ENCODE peak calls at places on chromosomes 1 and 21, in seven cellular contexts. G is heart left ventricle, I is WERI-Rb-1, Q is mammary epithelial cell, W is H54, C is mesothelial cell of epicardium, A is Panc1. K is an unnamed sample.

GRCh38 chr1:1080122-1080753 is 6.1 kb upstream of the RNF223 start:
- DNase-seq in Q (no peak), C (peak), I (peak), W (no peak), G (peak), A (no peak), K (peak)

GRCh38 chr1:30232288-30232899 is 491.0 kb downstream of the MATN1 start:
- DNase-seq in Q (peak), W (peak), C (no peak), A (peak), G (no peak), I (peak), K (no peak)

GRCh38 chr1:214977133-214977532 is 105.4 kb upstream of the KCNK2 start:
- DNase-seq in A (no peak), Q (no peak), W (no peak), I (no peak), C (no peak), G (no peak), K (no peak)

GRCh38 chr21:14531927-14532326 is 14.2 kb downstream of the SAMSN1 start:
- DNase-seq in Q (no peak), W (no peak), C (no peak), G (no peak), I (peak), A (no peak), K (no peak)

GRCh38 chr1:93447481-93448291 is at the start of gene FNBP1L:
- DNase-seq in I (peak), Q (peak), C (peak), G (peak), W (peak), A (no peak), K (no peak)

GRCh38 chr1:239718997-239719628 is 332.7 kb downstream of the CHRM3 start:
- DNase-seq in G (no peak), I (peak), C (no peak), W (no peak), A (no peak), Q (no peak), K (no peak)

GRCh38 chr1:60342569-60342968 is 269.0 kb upstream of the C1orf87 start:
- DNase-seq in G (no peak), Q (no peak), A (no peak), C (no peak), W (no peak), I (no peak), K (no peak)

GRCh38 chr21:44424608-44425306 is 30.6 kb upstream of the LRRC3 start:
- DNase-seq in I (peak), W (no peak), Q (no peak), C (no peak), G (peak), A (no peak), K (no peak)

GRCh38 chr1:43286115-43286514 is 734 bp upstream of the C1orf210 start:
- DNase-seq in A (no peak), Q (no peak), I (no peak), W (no peak), C (no peak), G (no peak), K (no peak)

GRCh38 chr1:116418091-116418830 is 45.2 kb downstream of the ATP1A1 start:
- DNase-seq in C (peak), G (peak), Q (peak), A (peak), I (peak), W (peak), K (peak)

GRCh38 chr1:108893141-108893530 is 16.4 kb downstream of the GPSM2 start:
- DNase-seq in C (no peak), W (no peak), A (no peak), I (no peak), G (no peak), Q (no peak), K (no peak)

GRCh38 chr1:218930472-218930871 is 243.2 kb upstream of the LYPLAL1 start:
- DNase-seq in G (no peak), C (no peak), W (no peak), A (no peak), Q (no peak), I (no peak), K (no peak)

GRCh38 chr21:42746593-42747266 is 93.3 kb downstream of the PDE9A start:
- DNase-seq in C (no peak), A (no peak), I (no peak), W (no peak), G (peak), Q (no peak), K (no peak)

GRCh38 chr1:171751208-171751607 is 9.3 kb upstream of the VAMP4 start:
- DNase-seq in W (no peak), C (no peak), A (no peak), Q (no peak), G (no peak), I (no peak), K (no peak)

GRCh38 chr1:222711319-222712252 is 705 bp downstream of the AIDA start:
- DNase-seq in Q (peak), W (peak), C (peak), A (peak), G (peak), I (peak), K (peak)

GRCh38 chr1:11563560-11564069 is 84.7 kb downstream of the DISP3 start:
- DNase-seq in C (peak), G (no peak), A (no peak), W (no peak), I (peak), Q (peak), K (no peak)

GRCh38 chr1:181676269-181676668 is 193.0 kb downstream of the CACNA1E start:
- DNase-seq in W (no peak), Q (peak), A (peak), C (no peak), I (peak), G (no peak), K (no peak)

GRCh38 chr1:185517808-185518419 is 200.9 kb upstream of the IVNS1ABP start:
- DNase-seq in C (no peak), I (no peak), A (no peak), W (no peak), Q (no peak), G (no peak), K (no peak)

GRCh38 chr1:115065021-115065420 is 24.3 kb downstream of the TSPAN2 start:
- DNase-seq in I (no peak), C (no peak), W (no peak), G (no peak), Q (no peak), A (no peak), K (no peak)

GRCh38 chr21:17690078-17690494 is 77.4 kb upstream of the BTG3 start:
- DNase-seq in W (no peak), I (no peak), A (no peak), C (no peak), G (no peak), Q (peak), K (no peak)

GRCh38 chr1:19400875-19401854 is 84.2 kb downstream of the CAPZB start:
- DNase-seq in I (no peak), C (no peak), Q (no peak), G (no peak), W (no peak), A (no peak), K (no peak)

GRCh38 chr1:181178241-181178640 is 89.7 kb downstream of the IER5 start:
- DNase-seq in C (no peak), I (no peak), G (no peak), A (no peak), W (no peak), Q (no peak), K (no peak)

GRCh38 chr1:189662190-189662589 is 815.5 kb downstream of the BRINP3 start:
- DNase-seq in Q (peak), C (no peak), W (no peak), G (no peak), I (no peak), A (no peak), K (no peak)

GRCh38 chr1:231856426-231856825 is 229.8 kb downstream of the DISC1 start:
- DNase-seq in C (no peak), I (no peak), Q (no peak), A (no peak), W (no peak), G (no peak), K (no peak)

GRCh38 chr1:102836991-102837390 is 271.3 kb downstream of the COL11A1 start:
- DNase-seq in I (no peak), Q (no peak), W (no peak), C (no peak), A (no peak), G (no peak), K (no peak)

GRCh38 chr1:220045356-220046051 is 801 bp downstream of the EPRS1 start:
- DNase-seq in G (no peak), A (peak), I (no peak), W (no peak), C (no peak), Q (no peak), K (no peak)

GRCh38 chr1:85463666-85464496 is 1.1 kb downstream of the DDAH1 start:
- DNase-seq in Q (no peak), G (no peak), A (no peak), C (no peak), I (peak), W (no peak), K (no peak)

GRCh38 chr1:204837440-204838084 is 33.1 kb upstream of the NFASC start:
- DNase-seq in A (no peak), G (peak), I (no peak), Q (peak), W (peak), C (peak), K (peak)

GRCh38 chr1:29245876-29246275 is 9.6 kb downstream of the PTPRU start:
- DNase-seq in G (no peak), Q (no peak), C (no peak), I (no peak), A (peak), W (no peak), K (no peak)

GRCh38 chr1:175459839-175460238 is 267.3 kb upstream of the KIAA0040 start:
- DNase-seq in I (no peak), Q (no peak), A (no peak), G (no peak), C (no peak), W (no peak), K (no peak)

GRCh38 chr1:1173793-1174415 is at the start of gene TTLL10:
- DNase-seq in W (no peak), Q (no peak), G (peak), I (no peak), A (no peak), C (no peak), K (no peak)

GRCh38 chr1:166884040-166884642 is 8.1 kb upstream of the TADA1 start:
- DNase-seq in Q (peak), I (no peak), C (peak), A (no peak), W (no peak), G (peak), K (no peak)

GRCh38 chr1:188433428-188433827 is 1604.7 kb downstream of the PLA2G4A start:
- DNase-seq in W (no peak), A (no peak), C (no peak), I (no peak), G (no peak), Q (peak), K (no peak)

GRCh38 chr21:31162827-31163226 is 124.6 kb upstream of the KRTAP19-8 start:
- DNase-seq in G (no peak), I (no peak), W (peak), C (no peak), Q (no peak), A (no peak), K (no peak)

K was measured in GM04504.